ENCODE peak calls at places on chromosomes 7 and 10, in eight cellular contexts. W is activated CD4-positive, alpha-beta T cell treated with anti-CD3 and anti-CD28 coated beads, Interleukin-2, amount 10 ng/mL, durations not matched to agents 7 days and 5 days; A is pancreas; O is M059J; T is activated T-cell treated with anti-CD3 and anti-CD28 coated beads, Interleukin-2, amount 50 U/mL, for 72 hours; J is NB4; R is left colon; M is right cardiac atrium. N is an unnamed sample.

GRCh38 chr10:62384057-62384446 is 9.9 kb downstream of the ZNF365 start:
- DNase-seq in W (peak), A (no peak), O (peak), T (peak), J (peak), R (no peak), M (no peak), N (no peak)

GRCh38 chr10:31754803-31755624 is 173.6 kb downstream of the ARHGAP12 start:
- DNase-seq in W (no peak), A (peak), O (peak), T (no peak), J (no peak), R (no peak), M (no peak), N (no peak)

GRCh38 chr7:19111474-19112143 is 5.8 kb downstream of the TWIST1 start:
- DNase-seq in W (no peak), A (no peak), O (no peak), T (no peak), J (no peak), R (no peak), M (no peak), N (no peak)

GRCh38 chr7:28017372-28017771 is 163.2 kb downstream of the JAZF1 start:
- DNase-seq in W (no peak), A (no peak), O (peak), T (no peak), J (no peak), R (no peak), M (no peak), N (no peak)

GRCh38 chr7:142629588-142630260 is 119.5 kb upstream of the PRSS1 start:
- DNase-seq in W (no peak), A (no peak), O (peak), T (no peak), J (no peak), R (no peak), M (no peak), N (no peak)

GRCh38 chr10:28730031-28730778 is 52.9 kb downstream of the BAMBI start:
- DNase-seq in W (no peak), A (no peak), O (no peak), T (no peak), J (no peak), R (no peak), M (no peak), N (no peak)

GRCh38 chr7:12434012-12434642 is 30.5 kb upstream of the VWDE start:
- DNase-seq in W (no peak), A (no peak), O (no peak), T (no peak), J (no peak), R (no peak), M (no peak), N (no peak)

GRCh38 chr7:130131964-130132875 is 61.9 kb downstream of the KLHDC10 start:
- DNase-seq in W (no peak), A (no peak), O (no peak), T (no peak), J (no peak), R (no peak), M (no peak), N (no peak)

GRCh38 chr7:104805449-104806317 is 208.3 kb upstream of the KMT2E start:
- DNase-seq in W (no peak), A (no peak), O (no peak), T (no peak), J (no peak), R (no peak), M (no peak), N (no peak)

GRCh38 chr10:52636874-52637273 is 135.7 kb downstream of the MBL2 start:
- DNase-seq in W (no peak), A (no peak), O (no peak), T (no peak), J (no peak), R (no peak), M (no peak), N (no peak)

GRCh38 chr7:149202831-149203231 is 7.5 kb downstream of the ZNF282 start:
- DNase-seq in W (peak), A (no peak), O (no peak), T (peak), J (no peak), R (no peak), M (no peak), N (no peak)